ENCODE peak calls at places on chromosomes 2 and 18, in four cellular contexts. K, P, C and Y are unnamed samples.

GRCh38 chr2:141929331-141930252 is 201.2 kb downstream of the LRP1B start:
- DNase-seq in K (peak; percentile 59), P (no peak), C (no peak), Y (no peak)

GRCh38 chr18:35511833-35512232 is 14.1 kb upstream of the INO80C start:
- DNase-seq in K (no peak), P (no peak), C (no peak), Y (no peak)

GRCh38 chr2:147976102-147976501 is 44.4 kb downstream of the ORC4 start:
- DNase-seq in K (no peak), P (no peak), C (no peak), Y (no peak)

GRCh38 chr2:37645836-37646235 is 25.6 kb downstream of the CDC42EP3 start:
- DNase-seq in K (no peak), P (no peak), C (no peak), Y (no peak)

GRCh38 chr2:15588329-15588919 is 3.2 kb upstream of the DDX1 start:
- DNase-seq in K (peak; percentile 56), P (no peak), C (peak; percentile 61), Y (no peak)

GRCh38 chr18:75350440-75350839 is 77.1 kb downstream of the SMIM21 start:
- DNase-seq in K (no peak), P (no peak), C (peak; percentile 58), Y (no peak)

GRCh38 chr2:65708129-65708528 is 275.7 kb upstream of the SPRED2 start:
- DNase-seq in K (peak; percentile 18), P (no peak), C (peak; percentile 8), Y (no peak)

GRCh38 chr2:71880846-71881610 is 266.6 kb downstream of the CYP26B1 start:
- DNase-seq in K (peak; percentile 85), P (no peak), C (peak; percentile 33), Y (peak; percentile 1)

GRCh38 chr18:56575819-56576663 is 62.4 kb downstream of the TXNL1 start:
- DNase-seq in K (peak; percentile 61), P (no peak), C (peak; percentile 76), Y (no peak)

DNA sequence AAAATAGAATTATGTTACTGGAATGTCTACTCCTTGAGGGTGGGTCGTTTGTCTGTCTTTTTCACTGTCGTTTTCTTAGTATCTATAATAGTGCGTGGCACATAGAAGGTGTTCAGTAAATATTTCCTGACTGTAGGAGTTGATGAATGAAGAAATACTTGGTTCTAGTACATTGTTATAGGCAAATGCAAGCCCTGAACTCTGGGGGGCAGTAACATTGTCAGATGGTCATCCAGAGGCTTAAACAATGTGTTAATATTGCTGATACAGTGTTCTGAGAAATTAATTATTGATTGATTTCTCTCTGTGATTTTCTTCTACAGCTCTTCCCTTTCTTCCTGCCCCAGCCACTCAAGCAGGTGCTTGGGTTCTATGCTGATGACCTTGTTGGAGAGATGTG is 24.4 kb upstream of the THOC1 start:
- DNase-seq in K (no peak), P (no peak), C (peak; percentile 7), Y (no peak)
- TF ChIP-seq CTCF in K (peak; percentile 44), P (no peak), C (peak; percentile 42), Y (no peak)

DNA sequence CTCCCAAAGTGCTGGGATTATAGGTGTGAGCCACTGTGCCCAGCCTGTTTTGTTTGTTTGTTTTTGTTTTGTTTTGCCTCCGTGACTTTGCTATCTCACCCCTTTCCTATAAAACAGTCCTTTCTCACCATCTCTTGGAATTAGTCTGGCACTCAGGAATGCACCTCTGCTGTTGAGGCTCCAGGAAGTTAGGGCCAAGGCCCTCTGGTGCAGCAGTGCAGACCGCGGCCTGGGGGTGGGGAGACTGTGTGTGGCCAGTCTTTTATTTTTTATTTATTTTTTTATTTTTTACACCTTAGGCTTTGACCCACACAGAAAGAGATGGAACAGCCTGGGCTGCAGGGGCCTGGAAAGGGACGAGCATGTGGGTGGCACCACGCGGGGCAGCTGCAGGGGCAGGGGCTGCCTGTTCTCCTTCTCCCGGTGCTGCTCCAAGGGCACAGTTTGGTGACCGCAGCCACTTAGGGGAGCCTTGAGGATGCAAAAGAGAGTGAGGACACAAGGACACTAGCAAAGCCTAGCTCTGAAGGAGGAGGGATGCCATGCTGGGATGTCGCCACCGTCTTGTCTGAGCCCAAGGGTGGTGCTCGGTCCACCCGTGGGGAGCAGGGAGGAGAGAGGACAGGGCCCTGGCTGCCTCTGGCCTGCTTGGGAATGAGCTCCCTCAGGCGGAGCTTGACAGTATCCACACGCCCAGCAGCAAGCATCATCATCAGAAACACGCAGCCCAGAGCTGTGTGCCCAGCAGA is 19.4 kb upstream of the ALPI start:
- DNase-seq in K (no peak), P (no peak), C (no peak), Y (no peak)
- TF ChIP-seq CTCF in K (no peak), P (no peak), C (no peak), Y (no peak)

GRCh38 chr2:46537046-46537445 is 57.7 kb downstream of the TMEM247 start:
- DNase-seq in K (no peak), P (no peak), C (no peak), Y (no peak)
- TF ChIP-seq CTCF in K (no peak), P (no peak), C (no peak), Y (no peak)

GRCh38 chr18:52343731-52344340 is 3.8 kb downstream of the DCC start:
- DNase-seq in K (no peak), P (no peak), C (no peak), Y (no peak)

GRCh38 chr18:52352920-52353319 is 12.9 kb downstream of the DCC start:
- DNase-seq in K (no peak), P (no peak), C (no peak), Y (no peak)

GRCh38 chr18:52345428-52345827 is 5.4 kb downstream of the DCC start:
- DNase-seq in K (no peak), P (no peak), C (no peak), Y (no peak)

GRCh38 chr18:52343138-52343537 is 3.1 kb downstream of the DCC start:
- DNase-seq in K (no peak), P (no peak), C (peak; percentile 32), Y (no peak)

DNA sequence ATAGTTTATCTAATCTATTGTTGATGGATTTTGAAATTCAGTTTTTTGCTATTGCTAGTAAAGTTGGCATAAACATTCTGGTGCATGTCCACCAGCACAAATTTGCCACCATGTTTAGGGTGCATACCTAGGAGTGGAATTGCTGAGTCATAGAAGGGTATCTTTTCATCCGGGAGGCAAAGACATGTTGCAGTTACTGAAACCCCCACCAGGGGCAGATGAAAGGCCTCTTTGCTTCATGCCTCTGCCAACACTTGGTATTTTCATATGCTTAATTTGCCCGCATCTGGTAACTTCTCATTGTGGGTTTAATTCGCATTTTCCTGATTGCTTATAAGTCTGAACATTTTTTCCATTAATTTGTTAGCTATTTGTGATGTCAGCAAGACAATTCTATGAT is 8.2 kb downstream of the DCC start:
- DNase-seq in K (no peak), P (no peak), C (no peak), Y (no peak)
- TF ChIP-seq CTCF in K (peak; percentile 40), P (no peak), C (peak; percentile 51), Y (no peak)

DNA sequence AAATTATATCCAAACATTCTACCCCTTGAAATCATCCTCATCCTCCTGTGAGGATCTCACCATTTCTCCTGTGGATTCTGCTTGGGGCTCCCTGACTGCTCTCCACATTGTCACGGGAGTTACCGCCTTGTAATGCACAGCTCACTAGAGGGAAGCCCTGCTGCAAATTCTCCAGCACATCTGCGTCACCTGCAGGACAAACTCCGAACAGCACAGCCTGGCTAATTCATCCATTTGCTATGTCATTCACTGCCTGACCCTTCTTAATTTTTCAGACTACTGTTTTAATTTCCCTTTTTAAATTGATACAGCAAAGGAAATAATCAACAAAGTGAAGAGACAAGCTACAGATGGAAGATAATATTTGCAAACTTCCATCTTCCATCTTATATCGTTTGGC is 627.4 kb downstream of the FBXO15 start:
- DNase-seq in K (no peak), P (no peak), C (no peak), Y (no peak)
- TF ChIP-seq CTCF in K (no peak), P (no peak), C (peak; percentile 27), Y (no peak)